ENCODE peak calls at places on chromosomes 16 and 17, in four cellular contexts. V is CD4-positive, alpha-beta T cell; D is mucosa of descending colon; B is A549. Y is an unnamed sample.

GRCh38 chr17:3928394-3928793 is 12.1 kb upstream of the P2RX1 start:
- DNase-seq in V (no peak), B (no peak), D (no peak), Y (no peak)

GRCh38 chr16:51449441-51449840 is 298.4 kb upstream of the SALL1 start:
- DNase-seq in V (no peak), D (no peak), B (no peak), Y (no peak)

GRCh38 chr17:33200587-33200986 is 92.5 kb downstream of the ASIC2 start:
- DNase-seq in B (peak; percentile 35), D (no peak), V (no peak), Y (peak; percentile 21)

GRCh38 chr17:1153795-1154546 is 25.8 kb downstream of the ABR start:
- DNase-seq in B (peak; percentile 51), D (peak; percentile 32), V (no peak), Y (peak; percentile 11)

GRCh38 chr17:45235071-45236001 is 13.7 kb downstream of the FMNL1 start:
- DNase-seq in V (peak; percentile 73), B (peak; percentile 93), D (peak; percentile 93), Y (peak; percentile 82)

GRCh38 chr16:4347765-4348509 is 3.2 kb downstream of the PAM16 start:
- DNase-seq in V (no peak), B (no peak), D (no peak), Y (no peak)

GRCh38 chr17:27807567-27808470 is 7.5 kb upstream of the NOS2 start:
- DNase-seq in V (peak; percentile 51), B (no peak), D (peak; percentile 71), Y (no peak)

GRCh38 chr16:75250089-75250808 is 1.2 kb downstream of the BCAR1 start:
- DNase-seq in V (no peak), D (peak; percentile 80), B (peak; percentile 63), Y (no peak)

GRCh38 chr17:74490716-74491115 is 24.3 kb downstream of the CD300A start:
- DNase-seq in B (no peak), D (no peak), V (no peak), Y (no peak)

GRCh38 chr17:68455756-68456528 is 1.4 kb downstream of the WIPI1 start:
- DNase-seq in D (peak; percentile 38), V (no peak), B (no peak), Y (peak; percentile 63)

GRCh38 chr16:1647904-1648303 is 30.2 kb upstream of the JPT2 start:
- DNase-seq in B (no peak), D (no peak), V (no peak), Y (no peak)

GRCh38 chr16:77592021-77592420 is 130.3 kb upstream of the NUDT7 start:
- DNase-seq in V (no peak), D (no peak), B (no peak), Y (no peak)

GRCh38 chr17:64016974-64017373 is 3.5 kb downstream of the ICAM2 start:
- DNase-seq in B (no peak), V (no peak), D (no peak), Y (no peak)

GRCh38 chr17:622356-622755 is 92.3 kb downstream of the VPS53 start:
- DNase-seq in V (no peak), B (no peak), D (no peak), Y (peak; percentile 51)

GRCh38 chr16:49491736-49492089 is 118.1 kb downstream of the C16orf78 start:
- DNase-seq in B (peak; percentile 10), D (no peak), V (no peak), Y (peak; percentile 22)

GRCh38 chr16:19029980-19030379 is 37.4 kb upstream of the COQ7 start:
- DNase-seq in D (no peak), B (no peak), V (no peak), Y (no peak)

GRCh38 chr16:2988590-2989099 is 8.4 kb upstream of the PKMYT1 start:
- DNase-seq in B (no peak), D (no peak), V (no peak), Y (no peak)

GRCh38 chr17:74569392-74570003 is 2.2 kb upstream of the CD300H start:
- DNase-seq in V (no peak), B (peak; percentile 71), D (peak; percentile 44), Y (peak; percentile 100)

GRCh38 chr17:59748591-59748990 is 41.1 kb downstream of the VMP1 start:
- DNase-seq in D (no peak), V (no peak), B (no peak), Y (no peak)

GRCh38 chr17:11140028-11140427 is 101.0 kb upstream of the SHISA6 start:
- DNase-seq in B (no peak), D (no peak), V (no peak), Y (peak; percentile 11)

GRCh38 chr17:17792551-17793377 is 44.0 kb downstream of the SREBF1 start:
- DNase-seq in V (peak; percentile 57), D (no peak), B (no peak), Y (no peak)

GRCh38 chr16:74868501-74868900 is 93.9 kb upstream of the FA2H start:
- DNase-seq in D (no peak), B (no peak), V (no peak), Y (peak; percentile 5)

GRCh38 chr17:78041401-78042179 is 83.1 kb downstream of the TNRC6C start:
- DNase-seq in V (no peak), B (no peak), D (no peak), Y (peak; percentile 23)

GRCh38 chr17:57801044-57801711 is 48.7 kb downstream of the MRPS23 start:
- DNase-seq in B (no peak), D (no peak), V (no peak), Y (no peak)

GRCh38 chr17:81735181-81736102 is 23.4 kb downstream of the SLC25A10 start:
- DNase-seq in B (peak; percentile 63), V (no peak), D (peak; percentile 60), Y (peak; percentile 39)

GRCh38 chr16:89309438-89310122 is 92.1 kb downstream of the ZNF778 start:
- DNase-seq in B (no peak), V (no peak), D (no peak), Y (no peak)

GRCh38 chr16:89304941-89305705 is 87.6 kb downstream of the ZNF778 start:
- DNase-seq in D (no peak), B (no peak), V (no peak), Y (no peak)

GRCh38 chr16:89307421-89307805 is 89.9 kb downstream of the ZNF778 start:
- DNase-seq in V (no peak), B (no peak), D (no peak), Y (no peak)

GRCh38 chr16:89312194-89312593 is 94.7 kb downstream of the ZNF778 start:
- DNase-seq in V (peak; percentile 33), D (no peak), B (no peak), Y (no peak)

DNA sequence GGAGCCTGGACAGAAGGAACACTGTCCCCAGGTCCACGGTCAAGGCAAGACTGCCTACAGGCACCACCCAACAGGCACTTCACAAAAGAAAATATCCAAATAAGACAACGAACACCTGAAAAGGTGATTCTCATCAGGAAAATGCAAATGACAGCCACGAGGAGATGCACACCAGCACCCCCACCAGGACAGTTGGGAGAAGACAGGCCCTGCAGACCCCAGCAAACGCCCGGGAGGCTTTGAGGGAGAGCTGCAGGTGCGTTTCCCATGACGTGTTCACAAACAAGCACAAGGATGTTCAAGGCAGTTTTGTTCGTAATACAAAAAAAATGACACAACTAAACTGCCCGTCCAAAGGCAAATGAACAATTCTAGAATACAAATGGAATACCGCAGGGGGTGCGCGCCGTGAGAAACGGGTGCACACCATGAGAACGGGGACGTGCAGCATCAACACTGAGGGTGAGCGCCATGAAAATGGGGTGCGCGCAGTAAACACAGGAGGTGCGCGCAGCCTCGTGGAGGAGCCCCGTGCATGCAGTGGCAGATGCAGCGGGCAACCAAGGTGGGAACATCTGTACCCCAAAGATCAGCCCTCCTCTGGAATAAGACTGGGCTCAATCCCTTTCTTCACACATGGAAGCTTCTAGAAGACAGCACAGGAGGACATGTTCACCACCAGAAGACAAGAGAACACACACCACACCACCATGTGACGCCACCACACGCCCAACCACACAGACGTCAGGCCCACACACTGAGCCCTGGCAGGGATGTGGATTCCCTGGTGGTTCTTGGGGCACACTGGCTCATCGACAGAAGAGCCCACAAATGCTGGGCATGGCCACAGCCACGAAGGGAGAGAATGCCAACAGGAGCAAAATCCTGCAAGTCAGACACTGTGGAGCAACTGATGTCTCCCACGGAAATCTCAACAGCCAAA is 91.2 kb downstream of the ZNF778 start:
- DNase-seq in B (no peak), D (no peak), V (peak; percentile 43), Y (no peak)
- TF ChIP-seq CTCF in B (peak; percentile 25), D (peak; percentile 32), V (peak; percentile 61), Y (peak; percentile 46)

DNA sequence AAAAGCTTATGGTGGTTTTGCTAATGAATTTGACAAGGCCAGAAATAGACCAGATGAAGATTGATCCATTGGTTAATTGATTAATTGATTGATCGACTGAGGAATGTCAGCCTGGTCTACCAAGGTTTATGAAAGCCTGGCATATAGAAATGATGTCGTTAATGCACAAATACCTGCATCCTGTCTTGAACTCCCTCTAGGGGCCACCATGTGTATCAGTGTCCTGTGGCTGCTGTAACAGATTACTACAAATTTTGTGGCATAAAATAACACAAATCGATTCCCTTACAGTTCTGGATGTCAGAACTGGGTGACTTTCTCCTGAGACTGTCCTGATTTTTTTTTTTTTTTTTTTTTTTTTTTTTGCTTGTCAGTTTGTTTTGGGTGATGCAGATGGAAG is 553.2 kb downstream of the MAF start:
- DNase-seq in V (no peak), D (peak; percentile 13), B (peak; percentile 12), Y (peak; percentile 25)
- TF ChIP-seq CTCF in V (peak; percentile 53), D (peak; percentile 9), B (peak; percentile 38), Y (peak; percentile 50)

GRCh38 chr16:82175627-82176026 is 5.6 kb upstream of the MPHOSPH6 start:
- DNase-seq in V (no peak), D (no peak), B (no peak), Y (no peak)

GRCh38 chr16:82167670-82168069 is 2.4 kb downstream of the MPHOSPH6 start:
- DNase-seq in D (no peak), V (no peak), B (no peak), Y (no peak)

DNA sequence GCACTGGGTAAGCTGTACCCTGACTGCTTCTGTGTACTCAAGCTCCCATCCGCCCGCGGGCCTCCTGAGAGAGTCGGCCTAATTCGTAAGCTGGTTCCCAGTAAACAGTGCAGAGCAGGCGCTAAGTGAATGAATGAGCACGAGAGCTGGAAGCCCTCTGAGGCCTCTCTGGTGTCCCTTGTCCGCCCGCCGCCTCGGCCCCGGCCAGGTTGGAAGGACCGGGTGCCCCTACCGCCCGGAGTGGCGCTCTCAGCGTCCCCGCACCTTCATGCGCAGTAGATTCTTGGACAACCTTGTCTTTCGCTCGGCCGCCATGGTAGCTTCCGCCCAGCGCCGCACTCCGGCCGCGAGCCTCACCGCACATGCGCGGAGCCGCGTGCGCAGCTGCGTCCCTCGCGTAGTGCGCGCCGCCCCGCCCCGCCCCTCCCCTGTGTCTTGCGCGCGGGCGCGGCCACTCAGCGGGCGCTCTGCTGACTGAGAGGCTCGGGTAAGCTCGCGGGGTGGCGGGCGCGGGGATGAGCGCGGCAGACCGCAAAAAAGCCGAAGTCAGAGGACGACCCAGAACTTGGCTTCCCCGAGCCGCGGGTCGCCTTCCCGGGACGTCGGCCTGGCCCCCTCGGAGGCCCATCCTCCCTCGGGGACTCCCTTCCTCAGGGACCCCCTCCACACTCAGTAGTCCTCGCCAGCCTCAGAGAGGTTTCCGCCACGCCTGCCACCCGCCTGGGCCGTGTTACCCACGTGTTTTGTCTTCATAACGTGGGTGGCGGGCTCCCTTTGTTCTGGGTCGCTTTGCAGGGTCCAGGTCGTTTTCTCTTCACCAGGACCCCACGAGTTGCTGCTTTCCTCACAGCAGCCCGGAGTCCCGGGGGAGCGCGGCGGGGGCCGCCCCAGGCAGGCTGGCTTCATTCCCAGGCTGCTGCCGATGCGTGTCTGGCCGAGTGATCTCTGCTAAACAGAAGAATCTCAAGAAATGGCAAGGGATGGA is at the start of gene MPHOSPH6:
- DNase-seq in V (peak; percentile 92), D (peak; percentile 92), B (peak; percentile 77), Y (peak; percentile 90)
- TF ChIP-seq CTCF in V (no peak), D (no peak), B (no peak), Y (no peak)

DNA sequence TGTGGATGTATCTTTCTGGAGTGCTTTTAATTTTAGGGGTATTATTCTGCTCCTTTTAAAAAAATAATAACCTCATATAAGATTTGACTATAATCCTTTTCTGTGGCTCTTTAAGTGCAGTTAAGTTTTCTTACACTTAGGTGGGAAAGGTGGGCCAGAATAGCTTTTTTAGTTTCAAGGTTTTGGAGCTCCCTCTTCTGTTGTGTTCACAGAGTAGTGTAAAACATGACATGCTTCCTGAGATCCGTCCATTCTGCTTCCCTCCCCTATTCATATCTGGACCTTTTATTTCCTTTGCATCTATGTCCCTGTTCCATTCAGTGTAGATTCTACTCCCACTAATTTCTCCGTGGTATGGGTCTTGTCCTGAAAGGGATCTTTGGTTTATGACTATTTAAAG is 12.8 kb downstream of the LRRC36 start:
- DNase-seq in D (no peak), B (no peak), V (no peak), Y (peak; percentile 23)
- TF ChIP-seq CTCF in D (no peak), B (peak; percentile 37), V (no peak), Y (peak; percentile 24)